ENCODE peak calls at places on chromosome 12, in eight cellular contexts. W is upper lobe of right lung, D is HTR-8/SVneo, M is trophoblast cell, Q is AG20443, G is body of pancreas, I is HS-5, L is GM23248. X is an unnamed sample.

GRCh38 chr12:102567031-102567985 is 86.9 kb upstream of the IGF1 start:
- DNase-seq in D (peak), G (no peak), L (peak), M (peak), I (peak), Q (peak), W (no peak), X (peak)

GRCh38 chr12:15227004-15227679 is 5.9 kb upstream of the RERG start:
- DNase-seq in L (peak), G (peak), W (no peak), D (peak), Q (peak), M (peak), I (no peak), X (no peak)

GRCh38 chr12:112755507-112755906 is 36.0 kb upstream of the RPH3A start:
- DNase-seq in I (no peak), Q (no peak), G (no peak), D (no peak), L (no peak), W (no peak), M (no peak), X (no peak)

GRCh38 chr12:47207829-47208248 is 128.1 kb upstream of the AMIGO2 start:
- DNase-seq in L (no peak), Q (no peak), G (no peak), M (no peak), I (no peak), D (no peak), W (no peak), X (no peak)

GRCh38 chr12:30796891-30797371 is 42.2 kb upstream of the CAPRIN2 start:
- DNase-seq in G (no peak), L (peak), Q (peak), M (peak), W (no peak), I (peak), D (peak), X (no peak)

GRCh38 chr12:110733089-110733715 is 9.5 kb downstream of the PPP1CC start:
- DNase-seq in D (no peak), G (no peak), I (peak), L (peak), M (no peak), Q (peak), W (no peak), X (no peak)

GRCh38 chr12:11719678-11720099 is 70.2 kb downstream of the ETV6 start:
- DNase-seq in G (no peak), D (peak), Q (peak), M (peak), W (peak), L (peak), I (peak), X (peak)

GRCh38 chr12:28998662-28999120 is 150.4 kb upstream of the FAR2 start:
- DNase-seq in G (no peak), Q (peak), I (no peak), W (no peak), D (no peak), L (peak), M (peak), X (peak)

GRCh38 chr12:42091769-42092168 is 52.9 kb downstream of the GXYLT1 start:
- DNase-seq in Q (no peak), G (no peak), I (no peak), W (no peak), D (no peak), M (no peak), L (peak), X (no peak)

GRCh38 chr12:121767525-121768016 is 25.9 kb downstream of the RHOF start:
- DNase-seq in M (no peak), G (no peak), D (no peak), W (no peak), Q (peak), I (no peak), L (peak), X (no peak)

GRCh38 chr12:109912790-109913189 is 12.7 kb downstream of the TCHP start:
- DNase-seq in W (no peak), L (no peak), M (no peak), G (no peak), D (no peak), I (no peak), Q (no peak), X (no peak)

GRCh38 chr12:12723147-12723680 is 6.0 kb downstream of the CDKN1B start:
- DNase-seq in D (no peak), I (no peak), Q (no peak), L (no peak), W (no peak), M (no peak), G (no peak), X (no peak)

GRCh38 chr12:58313091-58313855 is 371.9 kb downstream of the ATP23 start:
- DNase-seq in G (no peak), M (peak), W (no peak), Q (peak), I (peak), L (peak), D (peak), X (peak)

GRCh38 chr12:4217091-4217490 is 56.5 kb upstream of the CCND2 start:
- DNase-seq in I (no peak), D (no peak), L (no peak), W (no peak), Q (no peak), G (no peak), M (no peak), X (no peak)

X was measured in AG04449.